ENCODE peak calls at places on chromosomes 7 and 10, in seven cellular contexts. K, B, C, S, F, T and P are unnamed samples.

GRCh38 chr7:92880212-92881090 is 44.1 kb upstream of the CDK6 start:
- DNase-seq in K (peak; percentile 24), B (no peak), C (peak; percentile 47), S (peak; percentile 22), F (peak; percentile 32), T (no peak), P (no peak)

GRCh38 chr7:118184392-118184899 is 482 bp downstream of the LSM8 start:
- DNase-seq in K (no peak), B (no peak), C (no peak), S (no peak), F (no peak), T (no peak), P (no peak)

GRCh38 chr7:44634187-44634838 is 27.9 kb downstream of the OGDH start:
- DNase-seq in K (no peak), B (peak; percentile 41), C (no peak), S (peak; percentile 46), F (no peak), T (no peak), P (no peak)

GRCh38 chr10:22368976-22369375 is 23.7 kb downstream of the SPAG6 start:
- DNase-seq in K (no peak), B (no peak), C (no peak), S (no peak), F (no peak), T (no peak), P (no peak)

GRCh38 chr10:78542536-78542935 is 508.9 kb downstream of the RPS24 start:
- DNase-seq in K (no peak), B (no peak), C (no peak), S (no peak), F (no peak), T (no peak), P (no peak)

GRCh38 chr7:140080919-140081318 is 18.2 kb upstream of the PARP12 start:
- DNase-seq in K (no peak), B (no peak), C (no peak), S (peak; percentile 16), F (no peak), T (no peak), P (no peak)

GRCh38 chr7:142583424-142583823 is 165.8 kb upstream of the PRSS1 start:
- DNase-seq in K (no peak), B (no peak), C (peak; percentile 77), S (peak; percentile 40), F (no peak), T (no peak), P (no peak)

GRCh38 chr7:70053421-70053820 is 455.1 kb downstream of the AUTS2 start:
- DNase-seq in K (no peak), B (no peak), C (no peak), S (no peak), F (no peak), T (no peak), P (no peak)

GRCh38 chr10:73017955-73018480 is 63.4 kb upstream of the PLA2G12B start:
- DNase-seq in K (no peak), B (no peak), C (no peak), S (no peak), F (no peak), T (no peak), P (peak; percentile 45)

GRCh38 chr10:101566333-101567164 is 21.5 kb downstream of the POLL start:
- DNase-seq in K (no peak), B (no peak), C (no peak), S (no peak), F (no peak), T (peak; percentile 59), P (peak; percentile 48)

GRCh38 chr7:12706900-12707536 is 19.6 kb downstream of the ARL4A start:
- DNase-seq in K (no peak), B (no peak), C (peak; percentile 59), S (no peak), F (no peak), T (no peak), P (no peak)

GRCh38 chr7:44150966-44151678 is 10.0 kb upstream of the MYL7 start:
- DNase-seq in K (no peak), B (no peak), C (no peak), S (no peak), F (no peak), T (no peak), P (no peak)

GRCh38 chr10:71727429-71728217 is 8.0 kb upstream of the C10orf105 start:
- DNase-seq in K (peak; percentile 92), B (peak; percentile 70), C (peak; percentile 42), S (peak; percentile 74), F (peak; percentile 51), T (no peak), P (no peak)

GRCh38 chr10:20988357-20988983 is 91.4 kb upstream of the NEBL start:
- DNase-seq in K (no peak), B (no peak), C (no peak), S (no peak), F (peak; percentile 7), T (no peak), P (peak; percentile 59)

GRCh38 chr10:69914373-69915268 is 112.9 kb downstream of the COL13A1 start:
- DNase-seq in K (peak; percentile 77), B (peak; percentile 77), C (peak; percentile 65), S (peak; percentile 71), F (peak; percentile 70), T (peak; percentile 81), P (peak; percentile 71)

GRCh38 chr7:129785457-129786178 is 167.1 kb downstream of the UBE2H start:
- DNase-seq in K (no peak), B (no peak), C (no peak), S (no peak), F (no peak), T (no peak), P (no peak)

GRCh38 chr7:93249749-93250148 is 17.6 kb downstream of the VPS50 start:
- DNase-seq in K (no peak), B (no peak), C (no peak), S (no peak), F (no peak), T (no peak), P (no peak)

GRCh38 chr10:126663328-126663727 is 7.2 kb downstream of the C10orf90 start:
- DNase-seq in K (no peak), B (no peak), C (no peak), S (peak; percentile 44), F (peak; percentile 49), T (no peak), P (peak; percentile 79)

GRCh38 chr7:90917536-90917935 is 321.4 kb downstream of the CDK14 start:
- DNase-seq in K (no peak), B (no peak), C (no peak), S (no peak), F (no peak), T (no peak), P (no peak)

GRCh38 chr7:10082896-10083295 is 890.8 kb upstream of the PHF14 start:
- DNase-seq in K (no peak), B (no peak), C (no peak), S (no peak), F (no peak), T (no peak), P (no peak)

GRCh38 chr10:88117869-88118632 is 254.6 kb downstream of the PTEN start:
- DNase-seq in K (no peak), B (no peak), C (peak; percentile 28), S (no peak), F (peak; percentile 58), T (no peak), P (no peak)

GRCh38 chr7:96710544-96710943 is 898 bp upstream of the SEM1 start:
- DNase-seq in K (no peak), B (no peak), C (no peak), S (no peak), F (no peak), T (no peak), P (no peak)

GRCh38 chr10:9157656-9158055 is 1103.2 kb downstream of the GATA3 start:
- DNase-seq in K (no peak), B (no peak), C (no peak), S (no peak), F (no peak), T (no peak), P (no peak)

GRCh38 chr7:4689668-4690067 is 7.6 kb downstream of the FOXK1 start:
- DNase-seq in K (no peak), B (no peak), C (no peak), S (no peak), F (no peak), T (no peak), P (no peak)

GRCh38 chr10:132455441-132455971 is 58.5 kb downstream of the PWWP2B start:
- DNase-seq in K (peak; percentile 79), B (peak; percentile 56), C (no peak), S (no peak), F (no peak), T (no peak), P (no peak)

GRCh38 chr7:117122536-117122935 is 169.2 kb downstream of the ST7 start:
- DNase-seq in K (no peak), B (no peak), C (no peak), S (no peak), F (no peak), T (no peak), P (no peak)

GRCh38 chr7:43119371-43120069 is 7.1 kb downstream of the HECW1 start:
- DNase-seq in K (no peak), B (no peak), C (no peak), S (peak; percentile 8), F (no peak), T (no peak), P (no peak)

GRCh38 chr10:59812541-59813122 is 59.4 kb upstream of the MRLN start:
- DNase-seq in K (no peak), B (no peak), C (no peak), S (no peak), F (no peak), T (no peak), P (no peak)

GRCh38 chr10:17606547-17607040 is 10.6 kb downstream of the HACD1 start:
- DNase-seq in K (no peak), B (no peak), C (no peak), S (no peak), F (no peak), T (no peak), P (no peak)

GRCh38 chr10:49615213-49615612 is 1.4 kb downstream of the CHAT start:
- DNase-seq in K (no peak), B (no peak), C (no peak), S (no peak), F (no peak), T (peak; percentile 25), P (peak; percentile 41)

GRCh38 chr10:97140284-97140846 is 45.4 kb downstream of the SLIT1 start:
- DNase-seq in K (no peak), B (no peak), C (no peak), S (no peak), F (no peak), T (no peak), P (no peak)
- H3K27ac ChIP-seq in K (no peak overlapping the region), B (no peak overlapping the region), C (no peak overlapping the region), S (no peak overlapping the region), F (no peak overlapping the region), T (no peak overlapping the region), P (no peak overlapping the region)

GRCh38 chr10:106424076-106424475 is 740.4 kb downstream of the SORCS1 start:
- DNase-seq in K (no peak), B (no peak), C (peak; percentile 45), S (no peak), F (no peak), T (no peak), P (no peak)
- H3K9me3 ChIP-seq in K (no peaks in the 10 kb centered on the region), B (no peaks in the 10 kb centered on the region), C (peaks cover 3% of the 10 kb centered on the region), S (no peaks in the 10 kb centered on the region), F (no peaks in the 10 kb centered on the region), T (no peaks in the 10 kb centered on the region), P (no peaks in the 10 kb centered on the region)

GRCh38 chr10:1601371-1601906 is 135.9 kb downstream of the ADARB2 start:
- DNase-seq in K (no peak), B (no peak), C (no peak), S (no peak), F (no peak), T (no peak), P (no peak)
- H3K27ac ChIP-seq in K (no peak overlapping the region), B (no peak overlapping the region), C (no peak overlapping the region), S (no peak overlapping the region), F (no peak overlapping the region), T (no peak overlapping the region), P (no peak overlapping the region)

GRCh38 chr7:56686276-56686859 is 445.9 kb downstream of the ZNF479 start:
- DNase-seq in K (no peak), B (no peak), C (no peak), S (no peak), F (no peak), T (no peak), P (no peak)
- H3K9me3 ChIP-seq in K (no peaks in the 10 kb centered on the region), B (peaks cover 81% of the 10 kb centered on the region), C (peaks cover 25% of the 10 kb centered on the region), S (no peaks in the 10 kb centered on the region), F (no peaks in the 10 kb centered on the region), T (peaks cover 53% of the 10 kb centered on the region), P (peaks cover 36% of the 10 kb centered on the region)